ENCODE peak calls at places on chromosomes 2 and 18, in seven cellular contexts. One of them, this sample, is unnamed.

GRCh38 chr2:20450201-20451108 is 3.6 kb downstream of the RHOB start:
- DNase-seq in choroid plexus epithelial cell: peak; percentile 83
- DNase-seq in SK-MEL-5: peak; percentile 82
- DNase-seq in astrocyte of the spinal cord: peak; percentile 84
- DNase-seq in stimulated activated CD8-positive, alpha-beta memory T cell treated with anti-CD3 and anti-CD28 coated beads, Interleukin-15, amount 100 ng/mL, for 24 hours: no peak
- DNase-seq in amniotic stem cell: peak; percentile 84
- DNase-seq in RCC 7860: no peak
- DNase-seq in this sample: no peak

GRCh38 chr2:218343591-218343990 is 13.1 kb upstream of the CATIP start:
- DNase-seq in choroid plexus epithelial cell: peak; percentile 78
- DNase-seq in SK-MEL-5: peak; percentile 28
- DNase-seq in astrocyte of the spinal cord: peak; percentile 19
- DNase-seq in stimulated activated CD8-positive, alpha-beta memory T cell treated with anti-CD3 and anti-CD28 coated beads, Interleukin-15, amount 100 ng/mL, for 24 hours: no peak
- DNase-seq in amniotic stem cell: peak; percentile 35
- DNase-seq in RCC 7860: peak; percentile 6
- DNase-seq in this sample: no peak

GRCh38 chr2:120777170-120777751 is 41.6 kb downstream of the GLI2 start:
- DNase-seq in choroid plexus epithelial cell: no peak
- DNase-seq in SK-MEL-5: no peak
- DNase-seq in astrocyte of the spinal cord: no peak
- DNase-seq in stimulated activated CD8-positive, alpha-beta memory T cell treated with anti-CD3 and anti-CD28 coated beads, Interleukin-15, amount 100 ng/mL, for 24 hours: no peak
- DNase-seq in amniotic stem cell: no peak
- DNase-seq in RCC 7860: no peak
- DNase-seq in this sample: no peak

GRCh38 chr2:233235977-233236376 is 15.5 kb upstream of the ATG16L1 start:
- DNase-seq in choroid plexus epithelial cell: no peak
- DNase-seq in SK-MEL-5: no peak
- DNase-seq in astrocyte of the spinal cord: no peak
- DNase-seq in stimulated activated CD8-positive, alpha-beta memory T cell treated with anti-CD3 and anti-CD28 coated beads, Interleukin-15, amount 100 ng/mL, for 24 hours: no peak
- DNase-seq in amniotic stem cell: no peak
- DNase-seq in RCC 7860: no peak
- DNase-seq in this sample: no peak

GRCh38 chr2:230164139-230164538 is 55.6 kb downstream of the SP110 start:
- DNase-seq in choroid plexus epithelial cell: no peak
- DNase-seq in SK-MEL-5: no peak
- DNase-seq in astrocyte of the spinal cord: no peak
- DNase-seq in stimulated activated CD8-positive, alpha-beta memory T cell treated with anti-CD3 and anti-CD28 coated beads, Interleukin-15, amount 100 ng/mL, for 24 hours: no peak
- DNase-seq in amniotic stem cell: no peak
- DNase-seq in RCC 7860: no peak
- DNase-seq in this sample: no peak

GRCh38 chr2:120541553-120541932 is 194.1 kb upstream of the GLI2 start:
- DNase-seq in choroid plexus epithelial cell: peak; percentile 39
- DNase-seq in SK-MEL-5: no peak
- DNase-seq in astrocyte of the spinal cord: no peak
- DNase-seq in stimulated activated CD8-positive, alpha-beta memory T cell treated with anti-CD3 and anti-CD28 coated beads, Interleukin-15, amount 100 ng/mL, for 24 hours: no peak
- DNase-seq in amniotic stem cell: no peak
- DNase-seq in RCC 7860: no peak
- DNase-seq in this sample: no peak

GRCh38 chr2:237725661-237726060 is 72.9 kb upstream of the RBM44 start:
- DNase-seq in choroid plexus epithelial cell: peak; percentile 34
- DNase-seq in SK-MEL-5: no peak
- DNase-seq in astrocyte of the spinal cord: no peak
- DNase-seq in stimulated activated CD8-positive, alpha-beta memory T cell treated with anti-CD3 and anti-CD28 coated beads, Interleukin-15, amount 100 ng/mL, for 24 hours: no peak
- DNase-seq in amniotic stem cell: no peak
- DNase-seq in RCC 7860: no peak
- DNase-seq in this sample: no peak

GRCh38 chr2:9967053-9967775 is 15.7 kb downstream of the GRHL1 start:
- DNase-seq in choroid plexus epithelial cell: no peak
- DNase-seq in SK-MEL-5: no peak
- DNase-seq in astrocyte of the spinal cord: no peak
- DNase-seq in stimulated activated CD8-positive, alpha-beta memory T cell treated with anti-CD3 and anti-CD28 coated beads, Interleukin-15, amount 100 ng/mL, for 24 hours: no peak
- DNase-seq in amniotic stem cell: no peak
- DNase-seq in RCC 7860: no peak
- DNase-seq in this sample: no peak

GRCh38 chr18:74064510-74064909 is 83.1 kb downstream of the FBXO15 start:
- DNase-seq in choroid plexus epithelial cell: no peak
- DNase-seq in SK-MEL-5: no peak
- DNase-seq in astrocyte of the spinal cord: no peak
- DNase-seq in stimulated activated CD8-positive, alpha-beta memory T cell treated with anti-CD3 and anti-CD28 coated beads, Interleukin-15, amount 100 ng/mL, for 24 hours: no peak
- DNase-seq in amniotic stem cell: no peak
- DNase-seq in RCC 7860: no peak
- DNase-seq in this sample: no peak

This sample was measured in CD8-positive, alpha-beta T cell.